ENCODE peak calls at places on chromosomes 1 and 21, in six cellular contexts. H is frontal cortex, R is HS-27A, J is NCI-H1417, G is anterior cingulate cortex, X is dorsolateral prefrontal cortex. C is an unnamed sample.

GRCh38 chr21:42222821-42223390 is 4.0 kb downstream of the ABCG1 start:
- DNase-seq in H (no peak), R (no peak), J (no peak), G (no peak), X (no peak), C (no peak)

GRCh38 chr1:154943649-154944421 is 7.3 kb upstream of the PMVK start:
- DNase-seq in H (peak), R (no peak), J (peak), G (no peak), X (no peak), C (peak)

GRCh38 chr1:53275566-53275965 is 37.2 kb upstream of the MAGOH start:
- DNase-seq in H (no peak), R (no peak), J (no peak), G (no peak), X (no peak), C (no peak)

GRCh38 chr1:172642970-172643369 is 15.9 kb upstream of the FASLG start:
- DNase-seq in H (no peak), R (no peak), J (peak), G (no peak), X (no peak), C (peak)

GRCh38 chr1:67733741-67734690 is 49.0 kb downstream of the GADD45A start:
- DNase-seq in H (no peak), R (no peak), J (no peak), G (no peak), X (no peak), C (no peak)

GRCh38 chr1:39754026-39754569 is 15.4 kb downstream of the PPIE start:
- DNase-seq in H (no peak), R (no peak), J (no peak), G (no peak), X (no peak), C (no peak)

GRCh38 chr1:93619507-93620168 is 62.0 kb downstream of the BCAR3 start:
- DNase-seq in H (no peak), R (no peak), J (peak), G (no peak), X (no peak), C (no peak)

GRCh38 chr1:186050360-186050759 is 316.2 kb downstream of the HMCN1 start:
- DNase-seq in H (no peak), R (no peak), J (no peak), G (no peak), X (no peak), C (peak)

GRCh38 chr1:35287807-35288640 is 19.5 kb downstream of the ZMYM4 start:
- DNase-seq in H (no peak), R (no peak), J (no peak), G (no peak), X (no peak), C (peak)